ENCODE peak calls at places on chromosomes 13 and 19, in seven cellular contexts. V is GM23248; Z is uterus; H is right lobe of liver; L is HCT116; O is AG04450; W is effector memory CD4-positive, alpha-beta T cell. Q is an unnamed sample.

GRCh38 chr13:82947121-82948077 is 934.9 kb downstream of the SLITRK1 start:
- DNase-seq in V (peak; percentile 12), Z (no peak), H (no peak), L (no peak), O (no peak), W (no peak), Q (no peak)

GRCh38 chr19:46776927-46777911 is 11.2 kb downstream of the SLC1A5 start:
- DNase-seq in V (peak; percentile 25), Z (no peak), H (no peak), L (no peak), O (no peak), W (no peak), Q (no peak)

GRCh38 chr13:45670481-45670880 is 31.6 kb upstream of the CBY2 start:
- DNase-seq in V (no peak), Z (no peak), H (no peak), L (no peak), O (no peak), W (no peak), Q (no peak)

GRCh38 chr19:42268142-42268703 is 829 bp upstream of the CIC start:
- DNase-seq in V (peak; percentile 100), Z (peak; percentile 100), H (peak; percentile 100), L (peak; percentile 98), O (peak; percentile 99), W (peak; percentile 97), Q (peak; percentile 95)

GRCh38 chr19:5337886-5338595 is 2.6 kb downstream of the PTPRS start:
- DNase-seq in V (no peak), Z (no peak), H (no peak), L (no peak), O (no peak), W (no peak), Q (no peak)

GRCh38 chr19:22595918-22596341 is 38.2 kb upstream of the ZNF492 start:
- DNase-seq in V (no peak), Z (peak; percentile 83), H (peak; percentile 62), L (no peak), O (no peak), W (no peak), Q (no peak)

GRCh38 chr19:1935484-1936208 is 5.3 kb upstream of the CSNK1G2 start:
- DNase-seq in V (peak; percentile 27), Z (no peak), H (no peak), L (peak; percentile 68), O (no peak), W (no peak), Q (no peak)

GRCh38 chr19:49987159-49987698 is 26.3 kb upstream of the SIGLEC11 start:
- DNase-seq in V (peak; percentile 92), Z (peak; percentile 84), H (peak; percentile 84), L (peak; percentile 88), O (peak; percentile 74), W (peak; percentile 47), Q (peak; percentile 72)

GRCh38 chr19:18700501-18701249 is 17.2 kb downstream of the CRTC1 start:
- DNase-seq in V (peak; percentile 85), Z (peak; percentile 74), H (peak; percentile 96), L (no peak), O (no peak), W (peak; percentile 35), Q (no peak)

GRCh38 chr13:67298297-67298696 is 68.2 kb upstream of the PCDH9 start:
- DNase-seq in V (no peak), Z (no peak), H (no peak), L (no peak), O (no peak), W (no peak), Q (no peak)

GRCh38 chr13:67296511-67296910 is 66.4 kb upstream of the PCDH9 start:
- DNase-seq in V (peak; percentile 13), Z (no peak), H (no peak), L (no peak), O (no peak), W (no peak), Q (no peak)

GRCh38 chr13:67299731-67300130 is 69.6 kb upstream of the PCDH9 start:
- DNase-seq in V (peak; percentile 34), Z (no peak), H (no peak), L (no peak), O (no peak), W (no peak), Q (no peak)

GRCh38 chr13:67303661-67304333 is 73.7 kb upstream of the PCDH9 start:
- DNase-seq in V (no peak), Z (no peak), H (no peak), L (no peak), O (no peak), W (no peak), Q (no peak)

DNA sequence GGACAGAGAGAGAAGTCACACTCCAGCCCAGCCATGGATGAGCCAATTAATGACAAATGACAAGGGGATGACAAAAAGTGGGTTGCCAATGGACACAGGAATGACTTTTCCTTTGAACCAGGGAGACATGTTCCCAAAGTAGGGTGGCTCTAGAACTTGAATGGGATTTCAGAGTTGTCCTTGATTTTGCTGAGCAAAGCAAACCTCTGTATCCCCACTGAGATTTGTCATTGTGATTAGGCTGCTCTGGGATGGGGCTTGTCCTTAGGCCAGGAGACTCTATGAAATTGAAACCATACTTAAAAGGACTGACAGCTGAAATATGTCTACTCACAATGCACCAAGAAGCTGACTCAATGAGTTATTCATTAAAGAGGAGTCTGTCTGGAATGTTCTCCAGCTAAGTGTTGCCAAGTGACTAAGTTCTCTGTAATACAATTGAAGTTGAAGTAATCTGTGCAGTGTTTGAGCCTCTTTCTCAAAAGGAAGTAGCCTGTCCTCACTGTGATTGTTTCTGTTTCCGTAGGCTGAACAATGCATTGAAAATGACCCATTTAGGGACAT is 69.0 kb upstream of the PCDH9 start:
- DNase-seq in V (peak; percentile 65), Z (no peak), H (no peak), L (no peak), O (peak; percentile 38), W (no peak), Q (peak; percentile 55)
- H3K27ac ChIP-seq in V (peak overlapping the region; percentile 57), Z (no peak overlapping the region), H (no peak overlapping the region), L (no peak overlapping the region), O (peak overlapping the region; percentile 71), W (no peak overlapping the region), Q (peak overlapping the region; percentile 76)

GRCh38 chr13:48626726-48627451 is 26.8 kb upstream of the CYSLTR2 start:
- DNase-seq in V (no peak), Z (no peak), H (no peak), L (no peak), O (no peak), W (no peak), Q (no peak)
- H3K27ac ChIP-seq in V (no peak overlapping the region), Z (peak overlapping the region; percentile 62), H (peak overlapping the region; percentile 47), L (no peak overlapping the region), O (no peak overlapping the region), W (no peak overlapping the region), Q (no peak overlapping the region)

DNA sequence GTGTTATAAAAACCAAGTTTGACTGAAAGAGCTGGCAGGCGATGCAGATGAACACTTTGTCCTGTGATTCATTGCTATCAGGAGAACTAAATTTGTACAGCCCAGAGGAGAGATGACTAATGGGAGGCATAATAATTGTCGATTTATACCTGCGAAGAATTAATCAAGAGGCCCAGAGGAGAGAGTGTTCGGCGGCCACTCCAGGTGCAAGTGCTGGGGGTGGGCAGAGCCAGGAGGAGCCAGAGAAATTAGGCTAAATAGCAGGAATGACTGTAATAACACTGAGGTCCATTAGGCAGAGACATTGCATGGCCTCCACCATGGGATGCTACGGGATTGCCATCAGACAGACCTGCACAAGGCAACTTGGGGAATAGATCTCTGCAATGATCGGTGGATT is 107.7 kb upstream of the UQCRFS1 start:
- DNase-seq in V (no peak), Z (no peak), H (no peak), L (no peak), O (no peak), W (no peak), Q (no peak)
- H3K27ac ChIP-seq in V (no peak overlapping the region), Z (no peak overlapping the region), H (no peak overlapping the region), L (no peak overlapping the region), O (no peak overlapping the region), W (no peak overlapping the region), Q (no peak overlapping the region)

DNA sequence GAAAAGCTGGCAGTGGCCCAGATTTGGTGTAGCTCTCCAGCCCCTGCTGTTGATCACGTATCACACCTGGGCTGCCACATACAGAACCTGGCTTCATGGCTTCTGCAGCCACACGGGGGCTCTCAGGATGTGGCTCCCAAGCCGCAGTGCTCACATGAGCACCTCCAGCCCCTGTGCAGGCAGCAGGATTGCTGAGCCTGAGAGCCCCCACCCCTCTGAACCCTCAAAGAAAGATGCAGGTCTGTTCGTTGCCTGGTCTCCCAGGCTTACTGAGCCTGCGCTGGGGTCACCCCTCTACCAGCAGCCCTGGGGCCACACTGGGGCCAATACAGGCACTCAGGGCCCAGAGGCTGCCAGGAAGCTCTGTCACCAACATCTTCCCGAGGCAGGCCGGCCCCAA is 2.7 kb downstream of the PLEKHF1 start:
- DNase-seq in V (peak; percentile 32), Z (no peak), H (no peak), L (no peak), O (no peak), W (peak; percentile 63), Q (no peak)
- H3K27ac ChIP-seq in V (peak overlapping the region; percentile 83), Z (peak overlapping the region; percentile 97), H (no peak overlapping the region), L (peak overlapping the region; percentile 22), O (peak overlapping the region; percentile 31), W (peak overlapping the region; percentile 83), Q (peak overlapping the region; percentile 41)

DNA sequence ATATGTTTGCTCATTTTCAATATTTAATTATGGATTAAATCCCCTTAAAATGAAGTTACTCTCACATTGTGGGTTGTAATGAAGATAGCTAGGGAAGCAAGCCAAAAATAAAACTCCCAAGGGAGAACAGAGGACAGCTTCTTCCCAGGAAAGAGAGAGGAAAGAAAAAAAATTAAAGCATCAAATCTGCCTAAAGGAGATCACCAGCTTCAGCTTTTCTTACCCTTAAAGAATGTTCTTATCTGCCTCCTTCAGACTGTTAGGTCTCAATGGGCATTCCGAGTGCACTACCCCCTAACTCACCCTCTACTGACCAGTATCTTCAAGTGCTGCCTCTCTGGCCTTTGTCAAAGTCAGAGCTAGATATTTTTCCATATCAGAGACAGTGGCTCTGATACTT is 55.2 kb downstream of the XPO4 start:
- DNase-seq in V (no peak), Z (no peak), H (no peak), L (no peak), O (no peak), W (no peak), Q (no peak)
- H3K27ac ChIP-seq in V (no peak overlapping the region), Z (no peak overlapping the region), H (no peak overlapping the region), L (no peak overlapping the region), O (no peak overlapping the region), W (no peak overlapping the region), Q (no peak overlapping the region)

Q was measured in epithelial cell of prostate.